ENCODE peak calls at places on chromosomes 12 and 14, in eight cellular contexts. A is uterus; O is CD8-positive, alpha-beta T cell; J is fibroblast of mammary gland; U is AG09309; V is mammary epithelial cell; E is AG10803; Z is sigmoid colon. K is an unnamed sample.

GRCh38 chr12:108313609-108314331 is 25.3 kb downstream of the CMKLR1 start:
- DNase-seq in E (no peak), Z (no peak), U (no peak), J (no peak), V (no peak), O (no peak), A (no peak), K (peak)

GRCh38 chr14:35287481-35288013 is 4.6 kb upstream of the PSMA6 start:
- DNase-seq in O (no peak), V (peak), J (peak), E (no peak), Z (no peak), U (no peak), A (no peak), K (no peak)

GRCh38 chr14:68663385-68664076 is 129.3 kb downstream of the ZFP36L1 start:
- DNase-seq in V (peak), Z (peak), O (no peak), A (peak), U (peak), J (peak), E (peak), K (no peak)

GRCh38 chr12:22266101-22266500 is 68.4 kb downstream of the ST8SIA1 start:
- DNase-seq in Z (no peak), U (no peak), V (no peak), J (no peak), O (no peak), A (no peak), E (no peak), K (no peak)

GRCh38 chr12:39372204-39372925 is 70.6 kb downstream of the KIF21A start:
- DNase-seq in J (no peak), Z (no peak), E (no peak), O (no peak), U (no peak), A (no peak), V (no peak), K (no peak)

GRCh38 chr12:64675795-64676194 is 65.5 kb downstream of the RASSF3 start:
- DNase-seq in Z (peak), J (peak), U (no peak), E (peak), A (no peak), O (no peak), V (peak), K (no peak)

GRCh38 chr14:89178376-89178775 is 238.7 kb downstream of the FOXN3 start:
- DNase-seq in E (no peak), O (no peak), A (no peak), J (no peak), Z (no peak), U (no peak), V (no peak), K (no peak)

GRCh38 chr12:52090291-52090690 is 10.8 kb downstream of the SMIM41 start:
- DNase-seq in E (no peak), J (no peak), Z (no peak), V (no peak), O (no peak), U (no peak), A (no peak), K (peak)

GRCh38 chr12:128323526-128323925 is 56.6 kb downstream of the TMEM132C start:
- DNase-seq in O (no peak), V (no peak), A (no peak), E (no peak), U (no peak), Z (no peak), J (no peak), K (no peak)

GRCh38 chr12:991350-992278 is 591 bp downstream of the ERC1 start:
- DNase-seq in E (no peak), V (peak), O (no peak), U (no peak), Z (no peak), A (peak), J (no peak), K (no peak)

GRCh38 chr14:23664207-23664885 is 28.2 kb downstream of the DHRS2 start:
- DNase-seq in V (no peak), O (no peak), J (no peak), E (no peak), Z (no peak), A (no peak), U (no peak), K (no peak)

DNA sequence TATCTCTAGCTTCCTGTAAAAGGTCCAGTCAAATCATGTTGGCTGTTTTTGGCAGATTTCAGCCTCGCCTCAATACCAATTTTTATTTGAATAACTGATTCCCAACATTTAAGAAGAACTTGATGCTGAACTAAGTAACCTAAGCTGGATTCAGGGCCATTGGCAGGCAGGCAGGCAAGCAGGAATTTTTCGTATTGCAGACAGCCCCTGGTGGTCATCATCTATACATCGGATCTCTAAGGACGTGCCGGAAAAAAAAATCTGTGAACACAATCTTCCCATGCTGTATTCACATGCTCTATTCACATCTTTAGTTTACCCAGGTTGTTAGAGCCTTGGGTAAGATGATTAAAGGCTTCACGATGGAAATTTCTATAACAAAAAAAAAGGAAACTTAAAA is 7.0 kb downstream of the VCPKMT start:
- DNase-seq in A (no peak), V (no peak), J (peak), E (peak), O (no peak), Z (no peak), U (no peak), K (no peak)
- H3K4me3 ChIP-seq in A (no peak), V (no peak), J (no peak), E (no peak), O (no peak), Z (no peak), U (no peak), K (no peak)

DNA sequence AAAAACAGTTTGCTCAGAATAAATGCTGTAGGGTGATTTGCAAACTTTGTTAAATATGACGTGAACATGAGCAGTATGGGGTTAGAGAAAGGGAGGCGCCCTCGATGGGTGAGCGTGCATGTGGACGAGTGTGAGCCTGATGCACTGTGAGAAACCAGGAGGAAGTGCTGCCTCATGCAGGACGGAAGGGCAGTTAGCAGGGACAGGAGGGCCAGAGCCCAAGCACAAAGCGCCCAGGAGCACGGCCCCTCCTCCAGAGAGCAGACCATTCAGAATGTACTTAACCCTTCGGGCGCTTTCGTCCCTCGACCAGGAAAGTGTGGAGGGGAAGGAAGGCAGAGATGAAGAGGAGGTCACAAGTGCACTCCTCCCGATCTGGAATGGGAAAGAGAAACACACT is 44.9 kb downstream of the TCHP start:
- DNase-seq in U (no peak), E (peak), J (peak), A (no peak), O (no peak), Z (no peak), V (no peak), K (no peak)
- H3K4me3 ChIP-seq in U (no peak), E (no peak), J (no peak), A (no peak), O (no peak), Z (no peak), V (no peak), K (no peak)

DNA sequence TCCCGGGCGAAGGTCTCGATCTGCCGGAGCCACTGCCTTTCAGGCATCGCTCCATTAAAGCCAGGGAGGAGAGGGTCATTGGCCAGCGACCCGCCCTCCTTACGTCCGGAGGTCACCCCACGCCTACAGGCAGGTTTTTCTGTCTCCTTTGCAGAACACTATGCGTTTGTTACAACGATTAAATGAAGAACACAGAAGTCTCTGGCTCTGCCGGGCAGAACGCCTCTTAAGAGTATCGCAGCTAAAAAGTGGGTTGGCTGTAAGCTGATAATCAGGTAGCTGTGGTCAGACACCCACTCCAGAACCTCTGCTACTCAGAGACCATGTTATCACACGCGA is 15.0 kb downstream of the OTX2 start:
- DNase-seq in E (no peak), Z (no peak), J (no peak), A (no peak), V (no peak), O (no peak), U (no peak), K (no peak)
- H3K4me3 ChIP-seq in E (no peak), Z (no peak), J (no peak), A (no peak), V (no peak), O (no peak), U (no peak), K (no peak)

GRCh38 chr12:79988368-79988767 is 53.5 kb upstream of the PPP1R12A start:
- DNase-seq in O (no peak), A (no peak), U (peak), V (no peak), E (peak), J (peak), Z (no peak), K (no peak)

GRCh38 chr12:79978692-79979091 is 43.8 kb upstream of the PPP1R12A start:
- DNase-seq in Z (no peak), A (no peak), O (no peak), V (no peak), J (no peak), U (no peak), E (no peak), K (no peak)

GRCh38 chr12:79982371-79983062 is 47.6 kb upstream of the PPP1R12A start:
- DNase-seq in E (peak), Z (no peak), A (no peak), O (no peak), U (peak), V (no peak), J (no peak), K (no peak)

GRCh38 chr12:79983969-79984629 is 49.2 kb upstream of the PPP1R12A start:
- DNase-seq in E (peak), Z (no peak), A (no peak), U (peak), O (no peak), V (peak), J (peak), K (no peak)

GRCh38 chr12:79983492-79983891 is 48.6 kb upstream of the PPP1R12A start:
- DNase-seq in O (no peak), J (peak), V (peak), Z (no peak), E (peak), U (peak), A (no peak), K (no peak)
- H3K4me3 ChIP-seq in O (no peak), J (no peak), V (no peak), Z (no peak), E (no peak), U (no peak), A (no peak), K (no peak)

GRCh38 chr12:90366286-90366685 is 588.7 kb downstream of the CCER1 start:
- DNase-seq in Z (no peak), O (no peak), V (no peak), E (peak), U (peak), J (peak), A (no peak), K (no peak)

DNA sequence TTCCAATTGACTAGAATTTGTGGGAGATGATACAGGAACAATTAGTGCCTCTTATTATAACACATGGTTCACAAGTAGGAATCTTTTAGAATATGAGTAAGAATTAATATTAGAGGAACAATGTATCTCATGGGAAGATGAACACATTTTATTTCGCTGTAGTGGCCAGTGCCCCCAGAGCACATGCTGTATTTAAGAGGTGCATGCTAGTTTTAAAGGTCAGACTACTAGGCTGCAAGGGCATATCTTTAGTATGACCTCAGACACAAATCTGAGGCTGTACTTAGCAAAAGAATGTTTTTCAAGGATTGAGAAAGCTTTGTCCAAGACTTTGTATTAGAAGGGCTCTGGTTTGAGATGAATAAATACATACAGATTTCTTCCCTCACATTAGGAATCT is 586.9 kb downstream of the CCER1 start:
- DNase-seq in V (no peak), J (no peak), A (no peak), U (no peak), Z (no peak), O (no peak), E (peak), K (no peak)
- H3K4me3 ChIP-seq in V (no peak), J (no peak), A (no peak), U (no peak), Z (no peak), O (no peak), E (no peak), K (no peak)

GRCh38 chr14:101843038-101843437 is 81.5 kb downstream of the PPP2R5C start:
- DNase-seq in A (no peak), V (no peak), U (no peak), J (no peak), E (no peak), O (no peak), Z (no peak), K (no peak)

GRCh38 chr14:101844219-101844618 is 82.7 kb downstream of the PPP2R5C start:
- DNase-seq in V (no peak), J (no peak), O (no peak), E (no peak), A (no peak), U (no peak), Z (no peak), K (no peak)

GRCh38 chr14:101844752-101845151 is 83.2 kb downstream of the PPP2R5C start:
- DNase-seq in V (no peak), J (no peak), U (no peak), Z (no peak), A (no peak), E (no peak), O (no peak), K (no peak)

GRCh38 chr14:101845496-101845895 is 84.0 kb downstream of the PPP2R5C start:
- DNase-seq in J (no peak), E (no peak), V (no peak), U (no peak), O (no peak), Z (no peak), A (no peak), K (no peak)

DNA sequence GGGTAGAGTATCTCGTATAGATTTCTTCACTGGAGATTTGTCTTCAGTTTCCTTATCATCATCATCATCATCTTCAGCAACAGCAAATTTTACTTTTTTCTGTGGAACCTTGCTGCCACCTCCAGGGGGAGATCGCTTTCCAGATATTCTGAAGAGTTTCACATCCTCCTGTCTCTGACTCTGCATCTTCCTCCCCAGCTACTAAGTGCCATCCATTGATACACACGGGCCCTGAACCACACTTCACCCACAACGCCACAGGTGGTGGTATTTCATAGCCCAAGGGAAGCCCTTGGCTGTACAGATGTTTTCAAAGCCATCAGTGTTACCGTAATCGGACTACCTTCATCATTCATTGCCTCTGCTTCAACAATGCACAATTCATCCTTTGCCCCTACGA is 82.2 kb downstream of the PPP2R5C start:
- DNase-seq in J (peak), V (no peak), U (no peak), A (no peak), O (no peak), E (no peak), Z (no peak), K (peak)
- H3K4me3 ChIP-seq in J (no peak), V (no peak), U (no peak), A (no peak), O (no peak), E (no peak), Z (no peak), K (no peak)

DNA sequence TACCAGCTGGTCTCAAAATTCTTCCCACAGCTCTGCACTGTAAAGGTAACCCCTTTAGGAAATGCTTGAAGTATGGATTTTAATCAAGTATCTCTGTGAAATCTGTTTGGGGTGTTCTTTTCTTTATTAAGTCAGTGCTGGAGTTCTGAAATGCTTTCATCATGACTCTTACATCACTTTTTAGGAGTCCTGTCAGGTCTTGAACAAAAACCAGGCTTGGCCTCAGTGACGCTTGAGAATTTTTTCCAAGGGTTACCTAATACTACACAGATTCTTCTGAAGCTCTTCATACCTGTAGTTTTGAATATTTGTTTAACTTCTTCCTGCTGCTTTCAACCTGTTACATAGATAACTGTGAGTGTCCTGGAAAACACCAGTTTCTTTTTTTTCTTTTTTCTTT is 47.0 kb upstream of the KCNH3 start:
- DNase-seq in V (peak), O (no peak), Z (no peak), A (no peak), E (peak), U (no peak), J (no peak), K (no peak)
- H3K4me3 ChIP-seq in V (no peak), O (no peak), Z (no peak), A (no peak), E (no peak), U (no peak), J (no peak), K (no peak)

DNA sequence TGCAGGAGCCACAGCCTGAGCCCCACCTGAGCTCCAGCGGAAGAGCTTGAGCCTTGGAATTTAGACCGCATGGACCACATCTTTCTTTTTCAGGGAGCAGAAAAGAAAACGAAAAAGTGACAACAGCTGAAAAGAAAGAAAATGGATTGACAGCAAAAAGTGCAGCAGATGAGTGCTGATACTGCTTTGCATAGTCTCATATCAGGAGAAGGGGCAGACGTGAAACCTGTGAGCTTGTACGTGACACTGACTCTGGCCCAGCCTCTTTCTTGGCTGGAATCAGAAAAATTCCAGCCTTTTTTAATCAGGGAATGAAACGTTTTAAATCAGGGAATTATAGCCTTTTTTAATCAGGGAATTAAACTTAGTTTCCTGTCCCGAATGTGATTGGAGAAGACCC is 1296.5 kb downstream of the TMEM121 start:
- DNase-seq in A (no peak), E (no peak), U (no peak), V (no peak), J (no peak), O (no peak), Z (no peak), K (no peak)
- H3K4me3 ChIP-seq in A (no peak), E (no peak), U (no peak), V (no peak), J (no peak), O (no peak), Z (no peak), K (no peak)

DNA sequence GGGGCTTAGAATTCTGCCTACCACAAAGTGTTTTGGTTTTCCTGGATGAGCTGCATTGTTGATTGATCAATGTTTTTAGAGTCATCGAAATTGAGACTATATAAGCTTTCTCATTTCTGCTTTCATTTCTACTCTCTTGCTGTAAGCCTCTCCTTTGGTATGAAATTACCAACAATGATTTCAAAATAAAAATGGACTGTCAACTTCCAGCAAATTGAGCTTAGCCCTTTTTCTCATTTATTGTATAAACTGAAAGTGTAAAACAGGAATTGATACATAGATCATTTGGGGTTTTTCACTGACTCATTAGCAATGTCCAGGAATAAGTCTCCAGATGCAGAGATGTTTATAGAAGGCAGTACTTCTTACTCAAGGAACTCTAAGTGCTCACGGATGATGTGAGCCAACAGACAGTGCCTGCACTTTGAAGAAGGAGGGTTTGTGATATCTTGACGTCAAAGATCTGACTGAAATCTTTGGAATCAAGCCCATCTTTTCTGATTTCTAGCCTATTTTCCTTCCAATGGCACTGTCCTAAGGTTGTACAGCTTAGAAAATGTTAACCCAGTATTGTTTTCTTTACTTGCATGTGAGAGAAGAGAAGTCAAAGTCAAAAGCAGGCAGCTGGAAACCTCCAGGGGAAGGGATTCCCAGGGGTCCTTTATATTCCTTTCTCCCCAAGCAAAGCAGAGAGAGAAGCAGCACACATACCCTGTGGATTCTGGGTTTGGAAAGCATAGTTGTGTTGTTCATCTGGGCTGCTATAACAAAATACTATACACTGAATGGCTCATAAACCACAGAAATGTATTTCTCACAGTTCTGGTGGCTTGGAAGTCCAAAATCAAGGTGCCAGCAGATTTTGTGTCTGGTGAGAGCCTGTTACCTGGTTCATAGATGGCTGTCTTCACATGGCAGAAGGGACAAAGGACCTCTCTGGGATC is 19.8 kb upstream of the PCNX1 start:
- DNase-seq in V (peak), A (no peak), U (peak), O (no peak), J (peak), Z (no peak), E (peak), K (no peak)
- H3K4me3 ChIP-seq in V (no peak), A (no peak), U (no peak), O (no peak), J (no peak), Z (no peak), E (no peak), K (no peak)

K was measured in Jurkat, Clone E6-1.